ENCODE peak calls at places on chromosomes 11 and 22, in five cellular contexts. L is astrocyte of the spinal cord, V is heart right ventricle, Z is AG09309, U is ascending aorta. S is an unnamed sample.

GRCh38 chr11:32006799-32007388 is 84.0 kb upstream of the RCN1 start:
- DNase-seq in V (peak), L (peak), U (no peak), Z (peak), S (no peak)

GRCh38 chr11:31913985-31914384 is 102.9 kb upstream of the PAX6 start:
- DNase-seq in Z (no peak), U (no peak), V (no peak), L (no peak), S (no peak)

GRCh38 chr11:123202155-123202714 is 7.2 kb upstream of the CLMP start:
- DNase-seq in U (no peak), V (peak), Z (no peak), L (no peak), S (no peak)

GRCh38 chr11:63673579-63673978 is 2.4 kb upstream of the ATL3 start:
- DNase-seq in Z (no peak), U (no peak), V (no peak), L (no peak), S (no peak)

GRCh38 chr11:2657697-2658284 is 42.0 kb downstream of the KCNQ1OT1 start:
- DNase-seq in U (no peak), Z (no peak), V (no peak), L (no peak), S (no peak)

GRCh38 chr22:35314161-35314942 is 14.7 kb downstream of the TOM1 start:
- DNase-seq in V (peak), L (no peak), U (no peak), Z (no peak), S (no peak)

GRCh38 chr11:7004482-7004881 is 15.7 kb downstream of the ZNF214 start:
- DNase-seq in V (no peak), U (no peak), Z (peak), L (peak), S (no peak)

GRCh38 chr11:74330065-74330858 is 18.8 kb upstream of the P4HA3 start:
- DNase-seq in V (no peak), Z (no peak), L (peak), U (no peak), S (peak)

GRCh38 chr11:36738292-36738861 is 140.3 kb upstream of the RAG2 start:
- DNase-seq in V (no peak), L (no peak), Z (no peak), U (no peak), S (no peak)

GRCh38 chr11:7020183-7020917 is at the start of the genes NLRP14 and ZNF214:
- DNase-seq in V (peak), Z (peak), U (peak), L (peak), S (peak)

GRCh38 chr11:69339041-69339733 is 45.2 kb downstream of the MYEOV start:
- DNase-seq in V (no peak), L (no peak), Z (no peak), U (no peak), S (no peak)

GRCh38 chr11:17978553-17979287 is 34.1 kb downstream of the SERGEF start:
- DNase-seq in V (peak), Z (no peak), L (peak), U (no peak), S (no peak)

GRCh38 chr22:48722661-48723060 is 1105.0 kb downstream of the BRD1 start:
- DNase-seq in U (no peak), V (no peak), L (no peak), Z (no peak), S (no peak)

GRCh38 chr22:45441158-45441557 is 27.7 kb downstream of the RIBC2 start:
- DNase-seq in U (no peak), V (peak), Z (no peak), L (peak), S (peak)

GRCh38 chr11:105007463-105007862 is 15.5 kb downstream of the CASP5 start:
- DNase-seq in V (no peak), L (no peak), U (no peak), Z (no peak), S (no peak)

GRCh38 chr11:71266114-71266833 is 13.9 kb upstream of the SHANK2 start:
- DNase-seq in V (no peak), L (no peak), Z (no peak), U (no peak), S (no peak)

GRCh38 chr11:43268161-43268560 is 43.6 kb upstream of the API5 start:
- DNase-seq in L (no peak), U (no peak), Z (no peak), V (peak), S (no peak)

GRCh38 chr11:12207384-12208150 is 97.2 kb downstream of the MICAL2 start:
- DNase-seq in L (peak), Z (no peak), V (no peak), U (no peak), S (no peak)

GRCh38 chr11:68282141-68282860 is 10.5 kb upstream of the C11orf24 start:
- DNase-seq in V (no peak), Z (no peak), L (no peak), U (no peak), S (no peak)

GRCh38 chr11:70488171-70488570 is 89.8 kb downstream of the CTTN start:
- DNase-seq in V (no peak), L (no peak), Z (no peak), U (no peak), S (no peak)

GRCh38 chr11:2582436-2582931 is 117.3 kb downstream of the KCNQ1OT1 start:
- DNase-seq in U (peak), V (no peak), L (peak), Z (no peak), S (no peak)

GRCh38 chr11:86047275-86047991 is 21.5 kb downstream of the PICALM start:
- DNase-seq in V (no peak), L (no peak), U (no peak), Z (peak), S (no peak)

GRCh38 chr11:3169952-3170755 is 5.0 kb upstream of the OSBPL5 start:
- DNase-seq in V (no peak), Z (no peak), U (no peak), L (no peak), S (no peak)

GRCh38 chr11:10029386-10030121 is 264.5 kb downstream of the SBF2 start:
- DNase-seq in L (no peak), Z (no peak), U (no peak), V (no peak), S (no peak)

GRCh38 chr11:113581713-113582112 is 106.5 kb upstream of the DRD2 start:
- DNase-seq in U (no peak), V (no peak), L (no peak), Z (no peak), S (peak)

GRCh38 chr22:30044369-30044768 is 35.9 kb upstream of the HORMAD2 start:
- DNase-seq in V (no peak), Z (peak), U (no peak), L (peak), S (peak)

GRCh38 chr22:37223965-37224551 is 11.8 kb upstream of the SSTR3 start:
- DNase-seq in V (no peak), Z (no peak), U (no peak), L (no peak), S (no peak)

GRCh38 chr11:74948546-74948897 is 369 bp downstream of the XRRA1 start:
- DNase-seq in V (no peak), U (no peak), Z (no peak), L (no peak), S (no peak)

GRCh38 chr11:126419801-126420729 is 64.6 kb downstream of the ST3GAL4 start:
- DNase-seq in Z (no peak), L (peak), U (no peak), V (no peak), S (no peak)

GRCh38 chr22:29275819-29276565 is 7.9 kb downstream of the EWSR1 start:
- DNase-seq in L (no peak), U (no peak), Z (no peak), V (no peak), S (no peak)

GRCh38 chr11:68340784-68341556 is 28.6 kb downstream of the LRP5 start:
- DNase-seq in Z (no peak), L (peak), U (no peak), V (no peak), S (no peak)

GRCh38 chr11:114790910-114791309 is 112.6 kb downstream of the NXPE2 start:
- DNase-seq in U (no peak), L (no peak), V (no peak), Z (no peak), S (no peak)

GRCh38 chr11:47348859-47349258 is 3.6 kb downstream of the MYBPC3 start:
- DNase-seq in Z (no peak), V (no peak), L (peak), U (no peak), S (no peak)

GRCh38 chr11:12276831-12277475 is 100.4 kb upstream of the PARVA start:
- DNase-seq in L (no peak), V (no peak), U (peak), Z (no peak), S (no peak)

DNA sequence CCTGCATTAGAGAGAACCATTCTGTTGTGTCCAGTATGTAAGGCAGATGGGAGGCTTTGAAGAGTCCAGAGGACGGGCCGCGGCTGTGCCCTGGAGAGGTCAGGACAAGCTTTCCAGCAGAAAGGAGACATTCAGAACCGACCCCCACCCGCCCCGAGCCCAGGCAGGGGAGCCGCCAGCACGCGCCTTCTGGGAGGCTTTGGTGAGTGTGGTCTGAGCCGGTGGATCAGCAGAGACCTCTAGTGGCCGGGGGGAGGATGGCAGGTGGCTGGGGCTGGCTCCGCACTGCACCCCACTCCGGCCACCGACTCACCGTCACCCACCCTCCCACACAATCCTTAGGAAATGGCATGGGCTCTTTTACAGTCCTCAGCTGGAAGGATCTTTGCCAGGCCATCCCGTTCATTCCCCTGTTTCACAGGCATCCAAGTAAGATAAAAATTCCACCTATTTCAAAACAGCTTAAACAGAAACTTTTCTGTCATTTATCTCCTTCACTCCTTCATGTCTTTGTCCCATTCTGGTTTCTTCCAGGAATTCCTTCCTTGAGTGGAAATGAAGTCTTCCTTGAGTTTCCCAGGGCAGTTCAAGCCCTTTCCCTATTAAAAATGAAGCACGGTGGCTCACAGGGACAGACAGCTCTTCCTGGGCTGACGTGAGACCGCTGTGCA is 91.1 kb downstream of the FEZ1 start:
- DNase-seq in Z (no peak), V (peak), U (no peak), L (peak), S (no peak)
- TF ChIP-seq CTCF in Z (peak), V (peak), U (peak), L (peak), S (peak)

GRCh38 chr11:134226806-134227325 is 2.4 kb downstream of the VPS26B start:
- DNase-seq in U (no peak), V (no peak), L (no peak), Z (no peak), S (no peak)

GRCh38 chr11:134224710-134225662 is 515 bp downstream of the VPS26B start:
- DNase-seq in U (no peak), Z (no peak), V (peak), L (peak), S (no peak)

GRCh38 chr11:134228625-134229024 is 4.2 kb downstream of the VPS26B start:
- DNase-seq in U (no peak), Z (peak), V (no peak), L (peak), S (no peak)

GRCh38 chr11:134223066-134223465 is 701 bp downstream of the NCAPD3 start:
- DNase-seq in Z (no peak), L (no peak), U (no peak), V (no peak), S (no peak)

GRCh38 chr11:134223836-134224709 is at the start of the genes NCAPD3 and VPS26B:
- DNase-seq in V (peak), L (peak), U (peak), Z (peak), S (peak)
- H3K4me3 ChIP-seq in V (peak), L (peak), U (peak), Z (peak), S (peak)

DNA sequence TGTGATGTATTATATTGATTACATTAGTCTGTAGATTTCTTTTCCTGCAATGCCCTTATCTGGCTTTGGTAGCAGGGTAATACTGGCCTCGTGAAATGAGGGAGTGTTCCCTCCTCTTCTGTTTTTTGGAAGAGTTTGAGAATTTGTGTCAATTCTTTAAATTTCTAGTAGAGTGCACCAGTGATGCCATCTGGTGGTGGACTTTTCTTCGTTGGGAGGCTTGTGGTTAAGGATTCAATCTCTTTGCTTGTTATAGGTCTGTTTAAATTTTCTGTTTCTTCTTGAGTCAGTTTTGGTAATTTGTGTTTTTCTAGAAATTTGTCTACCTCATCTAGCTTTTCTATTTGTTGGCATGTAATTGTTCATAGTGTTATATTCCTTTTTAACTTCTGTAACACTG is 18.9 kb downstream of the SHANK3 start:
- DNase-seq in U (no peak), V (peak), Z (peak), L (peak), S (no peak)
- TF ChIP-seq CTCF in U (no peak), V (peak), Z (peak), L (peak), S (peak)

DNA sequence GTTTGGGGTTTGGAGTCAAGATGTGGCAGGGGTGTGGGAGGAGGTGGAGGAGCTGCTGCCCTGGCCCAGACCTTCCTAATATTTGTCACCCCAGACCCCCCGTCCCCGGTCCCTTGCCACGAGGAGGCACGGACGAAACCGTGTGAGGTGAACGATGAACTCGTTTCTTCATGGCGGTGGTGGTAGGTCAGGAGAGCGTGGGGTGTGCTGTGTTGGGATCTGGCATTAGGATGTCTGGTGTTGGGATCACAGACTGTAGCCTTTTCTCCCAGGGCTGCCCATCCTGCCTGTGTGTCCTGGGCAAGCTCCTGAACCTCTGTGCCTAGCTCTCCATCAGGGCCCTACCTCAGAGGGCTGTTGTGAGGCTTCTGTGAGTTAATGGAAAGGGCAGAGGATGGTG is 8.4 kb downstream of the MAPK8IP2 start:
- DNase-seq in U (no peak), V (no peak), L (no peak), Z (no peak), S (no peak)
- H3K4me3 ChIP-seq in U (no peak), V (no peak), L (no peak), Z (no peak), S (no peak)

GRCh38 chr11:16690061-16690460 is 48.4 kb upstream of the C11orf58 start:
- DNase-seq in U (no peak), L (no peak), V (no peak), Z (no peak), S (no peak)
- TF ChIP-seq CTCF in U (no peak), L (no peak), V (no peak), Z (no peak), S (no peak)

S was measured in retinal pigment epithelial cell.